ENCODE peak calls at places on chromosomes 12 and 14, in ten cellular contexts. M is uterus, K is lower lobe of right lung, R is mucosa of descending colon, Q is fibroblast of mammary gland, N is A549, U is tibial artery, A is adrenal gland, I is cardiac muscle cell, B is Panc1. P is an unnamed sample.
A peak's percentile ranks its signal among the peaks of the same experiment; 100 is the strongest.

GRCh38 chr12:106753526-106753925 is 21.0 kb upstream of the RIC8B start:
- DNase-seq in M (no peak), K (no peak), R (no peak), Q (no peak), N (no peak), U (no peak), A (no peak), I (no peak), B (no peak), P (no peak)

GRCh38 chr12:75630091-75630490 is 118.7 kb upstream of the KRR1 start:
- DNase-seq in M (no peak), K (no peak), R (no peak), Q (no peak), N (no peak), U (no peak), A (no peak), I (no peak), B (no peak), P (no peak)

GRCh38 chr14:52031781-52032180 is 37.1 kb downstream of the NID2 start:
- DNase-seq in M (peak; percentile 60), K (no peak), R (no peak), Q (peak; percentile 99), N (no peak), U (peak; percentile 78), A (peak; percentile 29), I (peak; percentile 97), B (no peak), P (peak; percentile 92)

GRCh38 chr12:52878507-52879393 is 26.1 kb downstream of the KRT8 start:
- DNase-seq in M (no peak), K (no peak), R (no peak), Q (no peak), N (no peak), U (no peak), A (no peak), I (no peak), B (no peak), P (no peak)

GRCh38 chr12:47100146-47100545 is 20.4 kb upstream of the AMIGO2 start:
- DNase-seq in M (no peak), K (no peak), R (no peak), Q (peak; percentile 53), N (no peak), U (no peak), A (no peak), I (no peak), B (no peak), P (peak; percentile 52)

GRCh38 chr14:102532204-102532658 is 22.7 kb upstream of the ANKRD9 start:
- DNase-seq in M (no peak), K (no peak), R (no peak), Q (no peak), N (peak; percentile 80), U (no peak), A (no peak), I (peak; percentile 57), B (no peak), P (no peak)

GRCh38 chr12:124759841-124760508 is 103.7 kb downstream of the SCARB1 start:
- DNase-seq in M (no peak), K (peak; percentile 76), R (no peak), Q (no peak), N (peak; percentile 54), U (no peak), A (no peak), I (no peak), B (no peak), P (no peak)

GRCh38 chr12:124842073-124842749 is 21.5 kb downstream of the SCARB1 start:
- DNase-seq in M (no peak), K (no peak), R (peak; percentile 73), Q (no peak), N (no peak), U (no peak), A (peak; percentile 81), I (peak; percentile 20), B (no peak), P (no peak)

GRCh38 chr12:79020106-79020505 is 155.5 kb downstream of the SYT1 start:
- DNase-seq in M (no peak), K (no peak), R (no peak), Q (peak; percentile 25), N (no peak), U (no peak), A (no peak), I (no peak), B (no peak), P (peak; percentile 7)

GRCh38 chr12:108933950-108934349 is 54.1 kb downstream of the DAO start:
- DNase-seq in M (peak; percentile 33), K (no peak), R (no peak), Q (no peak), N (no peak), U (no peak), A (no peak), I (peak; percentile 41), B (no peak), P (no peak)

GRCh38 chr14:28163261-28163660 is 603.3 kb upstream of the FOXG1 start:
- DNase-seq in M (no peak), K (no peak), R (no peak), Q (no peak), N (no peak), U (no peak), A (no peak), I (no peak), B (no peak), P (no peak)

GRCh38 chr12:40802656-40803055 is 110.4 kb downstream of the CNTN1 start:
- DNase-seq in M (no peak), K (no peak), R (no peak), Q (no peak), N (peak; percentile 34), U (no peak), A (no peak), I (no peak), B (no peak), P (no peak)

GRCh38 chr12:123907021-123907420 is 65.6 kb downstream of the CCDC92 start:
- DNase-seq in M (no peak), K (no peak), R (no peak), Q (no peak), N (no peak), U (no peak), A (no peak), I (no peak), B (no peak), P (no peak)

GRCh38 chr14:98924046-98924445 is 348.0 kb downstream of the BCL11B start:
- DNase-seq in M (no peak), K (no peak), R (no peak), Q (no peak), N (no peak), U (peak; percentile 37), A (no peak), I (no peak), B (no peak), P (no peak)

GRCh38 chr12:113903381-113903863 is 62.7 kb downstream of the RBM19 start:
- DNase-seq in M (no peak), K (no peak), R (no peak), Q (peak; percentile 49), N (no peak), U (no peak), A (no peak), I (peak; percentile 34), B (no peak), P (peak; percentile 21)

GRCh38 chr14:26775765-26776577 is 178.1 kb upstream of the NOVA1 start:
- DNase-seq in M (no peak), K (no peak), R (no peak), Q (peak; percentile 83), N (peak; percentile 0), U (no peak), A (no peak), I (peak; percentile 67), B (peak; percentile 61), P (peak; percentile 61)

GRCh38 chr12:124626841-124627502 is 59.6 kb upstream of the NCOR2 start:
- DNase-seq in M (peak; percentile 69), K (no peak), R (no peak), Q (peak; percentile 77), N (no peak), U (peak; percentile 88), A (peak; percentile 50), I (peak; percentile 88), B (no peak), P (no peak)

GRCh38 chr12:26979733-26980132 is 34.5 kb downstream of the TM7SF3 start:
- DNase-seq in M (no peak), K (no peak), R (no peak), Q (no peak), N (no peak), U (no peak), A (no peak), I (no peak), B (no peak), P (no peak)

GRCh38 chr14:39483682-39484081 is 51.4 kb upstream of the FBXO33 start:
- DNase-seq in M (no peak), K (no peak), R (no peak), Q (no peak), N (no peak), U (no peak), A (no peak), I (no peak), B (no peak), P (no peak)

GRCh38 chr14:67514650-67515385 is 18.3 kb upstream of the PLEKHH1 start:
- DNase-seq in M (peak; percentile 43), K (peak; percentile 65), R (peak; percentile 75), Q (peak; percentile 31), N (no peak), U (peak; percentile 66), A (peak; percentile 62), I (peak; percentile 32), B (no peak), P (no peak)
- H3K4me3 ChIP-seq in M (peak overlapping the region; percentile 89), K (peak overlapping the region; percentile 93), R (peak overlapping the region; percentile 94), Q (peak overlapping the region; percentile 58), N (peak overlapping the region; percentile 78), U (peak overlapping the region; percentile 100), A (peak overlapping the region; percentile 96), I (peak overlapping the region; percentile 63), B (peak overlapping the region; percentile 57), P (peak overlapping the region; percentile 66)

GRCh38 chr12:95117178-95117599 is 43.8 kb upstream of the NR2C1 start:
- DNase-seq in M (peak; percentile 59), K (no peak), R (no peak), Q (peak; percentile 81), N (peak; percentile 82), U (peak; percentile 67), A (peak; percentile 76), I (peak; percentile 84), B (no peak), P (peak; percentile 68)
- TF ChIP-seq CTCF in M (peak; percentile 86), K (peak; percentile 78), R (peak; percentile 21), Q (peak; percentile 62), N (peak; percentile 83), U (peak; percentile 61), A (peak; percentile 91), I (peak; percentile 54), B (peak; percentile 74), P (peak; percentile 49)

GRCh38 chr12:15563683-15564082 is 225.5 kb downstream of the EPS8 start:
- DNase-seq in M (no peak), K (no peak), R (no peak), Q (peak; percentile 91), N (no peak), U (no peak), A (no peak), I (peak; percentile 72), B (no peak), P (peak; percentile 52)
- H3K4me3 ChIP-seq in M (peak overlapping the region; percentile 14), K (peak overlapping the region; percentile 18), R (no peak overlapping the region), Q (no peak overlapping the region), N (no peak overlapping the region), U (peak overlapping the region; percentile 24), A (peak overlapping the region; percentile 29), I (no peak overlapping the region), B (no peak overlapping the region), P (no peak overlapping the region)

DNA sequence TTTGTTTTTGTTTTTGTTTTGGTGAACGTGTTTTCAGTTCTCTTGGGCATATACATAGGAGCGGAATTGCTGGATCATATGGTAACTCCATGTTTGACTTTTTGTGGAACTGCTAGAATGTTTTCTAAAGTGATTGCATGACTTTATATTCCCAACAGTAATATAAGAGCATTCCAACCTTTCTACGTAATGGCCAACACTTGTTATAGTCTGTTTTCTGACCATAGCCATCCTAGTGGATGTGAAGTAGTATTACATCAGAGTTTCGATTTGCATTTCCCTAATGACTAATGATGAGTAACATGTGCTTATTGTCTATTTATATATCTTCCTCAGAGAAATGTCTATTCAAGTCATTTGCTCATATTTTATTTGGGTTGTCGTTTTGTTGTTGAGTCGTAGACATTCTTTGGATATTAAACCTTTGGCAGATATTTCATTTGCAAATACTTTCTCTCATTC is 268.7 kb downstream of the AEBP2 start:
- DNase-seq in M (no peak), K (no peak), R (no peak), Q (peak; percentile 81), N (peak; percentile 39), U (no peak), A (no peak), I (no peak), B (no peak), P (peak; percentile 40)
- TF ChIP-seq CTCF in M (no peak), K (no peak), R (no peak), Q (peak; percentile 45), N (no peak), U (no peak), A (no peak), I (no peak), B (no peak), P (peak; percentile 7)

P was measured in foreskin fibroblast.